ENCODE peak calls at places on chromosomes 13 and 19, in six cellular contexts. One of them, this sample, is unnamed.

GRCh38 chr13:57763689-57764088 is 132.1 kb downstream of the PCDH17 start:
- DNase-seq in body of pancreas: no peak
- DNase-seq in fibroblast of mammary gland: no peak
- DNase-seq in stimulated activated CD4-positive, alpha-beta T cell treated with anti-CD3 and anti-CD28 coated beads, Interleukin-12 subunit alpha, Interleukin-12 subunit beta, amount 100 ng/mL, for 24 hours: no peak
- DNase-seq in endothelial cell: no peak
- DNase-seq in frontal cortex: no peak
- DNase-seq in this sample: no peak

GRCh38 chr19:13918726-13919411 is 12.9 kb downstream of the CC2D1A start:
- DNase-seq in stimulated activated CD4-positive, alpha-beta T cell treated with anti-CD3 and anti-CD28 coated beads, Interleukin-12 subunit alpha, Interleukin-12 subunit beta, amount 100 ng/mL, for 24 hours: no peak
- DNase-seq in frontal cortex: no peak
- DNase-seq in endothelial cell: no peak
- DNase-seq in fibroblast of mammary gland: no peak
- DNase-seq in body of pancreas: no peak
- DNase-seq in this sample: no peak

GRCh38 chr13:102394158-102395053 is 7.4 kb downstream of the FGF14 start:
- DNase-seq in endothelial cell: peak; percentile 95
- DNase-seq in stimulated activated CD4-positive, alpha-beta T cell treated with anti-CD3 and anti-CD28 coated beads, Interleukin-12 subunit alpha, Interleukin-12 subunit beta, amount 100 ng/mL, for 24 hours: peak; percentile 89
- DNase-seq in body of pancreas: peak; percentile 97
- DNase-seq in frontal cortex: peak; percentile 93
- DNase-seq in fibroblast of mammary gland: peak; percentile 88
- DNase-seq in this sample: no peak

GRCh38 chr13:48490241-48490640 is 42.6 kb downstream of the RCBTB2 start:
- DNase-seq in endothelial cell: no peak
- DNase-seq in frontal cortex: no peak
- DNase-seq in body of pancreas: no peak
- DNase-seq in stimulated activated CD4-positive, alpha-beta T cell treated with anti-CD3 and anti-CD28 coated beads, Interleukin-12 subunit alpha, Interleukin-12 subunit beta, amount 100 ng/mL, for 24 hours: no peak
- DNase-seq in fibroblast of mammary gland: no peak
- DNase-seq in this sample: no peak

GRCh38 chr13:27132538-27132937 is 39.1 kb downstream of the USP12 start:
- DNase-seq in endothelial cell: no peak
- DNase-seq in stimulated activated CD4-positive, alpha-beta T cell treated with anti-CD3 and anti-CD28 coated beads, Interleukin-12 subunit alpha, Interleukin-12 subunit beta, amount 100 ng/mL, for 24 hours: no peak
- DNase-seq in body of pancreas: no peak
- DNase-seq in fibroblast of mammary gland: no peak
- DNase-seq in frontal cortex: no peak
- DNase-seq in this sample: no peak

GRCh38 chr19:34837262-34837661 is 64.2 kb upstream of the ZNF599 start:
- DNase-seq in fibroblast of mammary gland: no peak
- DNase-seq in frontal cortex: no peak
- DNase-seq in stimulated activated CD4-positive, alpha-beta T cell treated with anti-CD3 and anti-CD28 coated beads, Interleukin-12 subunit alpha, Interleukin-12 subunit beta, amount 100 ng/mL, for 24 hours: no peak
- DNase-seq in body of pancreas: peak; percentile 42
- DNase-seq in endothelial cell: peak; percentile 24
- DNase-seq in this sample: no peak

GRCh38 chr13:110716235-110716505 is 2.7 kb downstream of the ING1 start:
- DNase-seq in body of pancreas: peak; percentile 58
- DNase-seq in stimulated activated CD4-positive, alpha-beta T cell treated with anti-CD3 and anti-CD28 coated beads, Interleukin-12 subunit alpha, Interleukin-12 subunit beta, amount 100 ng/mL, for 24 hours: no peak
- DNase-seq in endothelial cell: no peak
- DNase-seq in frontal cortex: peak; percentile 42
- DNase-seq in fibroblast of mammary gland: peak; percentile 43
- DNase-seq in this sample: no peak

GRCh38 chr19:46015080-46015960 is 7.5 kb downstream of the PGLYRP1 start:
- DNase-seq in frontal cortex: no peak
- DNase-seq in fibroblast of mammary gland: peak; percentile 8
- DNase-seq in endothelial cell: peak; percentile 50
- DNase-seq in stimulated activated CD4-positive, alpha-beta T cell treated with anti-CD3 and anti-CD28 coated beads, Interleukin-12 subunit alpha, Interleukin-12 subunit beta, amount 100 ng/mL, for 24 hours: peak; percentile 44
- DNase-seq in body of pancreas: peak; percentile 88
- DNase-seq in this sample: peak; percentile 24

GRCh38 chr13:35484384-35484783 is 7.9 kb upstream of the MAB21L1 start:
- DNase-seq in fibroblast of mammary gland: no peak
- DNase-seq in endothelial cell: no peak
- DNase-seq in body of pancreas: no peak
- DNase-seq in frontal cortex: no peak
- DNase-seq in stimulated activated CD4-positive, alpha-beta T cell treated with anti-CD3 and anti-CD28 coated beads, Interleukin-12 subunit alpha, Interleukin-12 subunit beta, amount 100 ng/mL, for 24 hours: no peak
- DNase-seq in this sample: no peak

GRCh38 chr19:13428352-13428751 is 77.9 kb downstream of the CACNA1A start:
- DNase-seq in fibroblast of mammary gland: peak; percentile 40
- DNase-seq in stimulated activated CD4-positive, alpha-beta T cell treated with anti-CD3 and anti-CD28 coated beads, Interleukin-12 subunit alpha, Interleukin-12 subunit beta, amount 100 ng/mL, for 24 hours: no peak
- DNase-seq in endothelial cell: peak; percentile 32
- DNase-seq in frontal cortex: no peak
- DNase-seq in body of pancreas: no peak
- DNase-seq in this sample: no peak

GRCh38 chr19:29170554-29170953 is 42.4 kb downstream of the UQCRFS1 start:
- DNase-seq in fibroblast of mammary gland: no peak
- DNase-seq in stimulated activated CD4-positive, alpha-beta T cell treated with anti-CD3 and anti-CD28 coated beads, Interleukin-12 subunit alpha, Interleukin-12 subunit beta, amount 100 ng/mL, for 24 hours: no peak
- DNase-seq in endothelial cell: no peak
- DNase-seq in body of pancreas: no peak
- DNase-seq in frontal cortex: no peak
- DNase-seq in this sample: no peak

GRCh38 chr13:60402022-60402421 is 5.0 kb downstream of the TDRD3 start:
- DNase-seq in fibroblast of mammary gland: no peak
- DNase-seq in endothelial cell: no peak
- DNase-seq in stimulated activated CD4-positive, alpha-beta T cell treated with anti-CD3 and anti-CD28 coated beads, Interleukin-12 subunit alpha, Interleukin-12 subunit beta, amount 100 ng/mL, for 24 hours: no peak
- DNase-seq in body of pancreas: no peak
- DNase-seq in frontal cortex: no peak
- DNase-seq in this sample: no peak

GRCh38 chr19:934197-934840 is 8.5 kb downstream of the ARID3A start:
- DNase-seq in stimulated activated CD4-positive, alpha-beta T cell treated with anti-CD3 and anti-CD28 coated beads, Interleukin-12 subunit alpha, Interleukin-12 subunit beta, amount 100 ng/mL, for 24 hours: no peak
- DNase-seq in body of pancreas: no peak
- DNase-seq in fibroblast of mammary gland: no peak
- DNase-seq in endothelial cell: no peak
- DNase-seq in frontal cortex: no peak
- DNase-seq in this sample: no peak

GRCh38 chr13:38538412-38538811 is 148.5 kb upstream of the FREM2 start:
- DNase-seq in endothelial cell: no peak
- DNase-seq in body of pancreas: no peak
- DNase-seq in frontal cortex: no peak
- DNase-seq in fibroblast of mammary gland: no peak
- DNase-seq in stimulated activated CD4-positive, alpha-beta T cell treated with anti-CD3 and anti-CD28 coated beads, Interleukin-12 subunit alpha, Interleukin-12 subunit beta, amount 100 ng/mL, for 24 hours: no peak
- DNase-seq in this sample: no peak

GRCh38 chr19:43765109-43765876 is 10.5 kb upstream of the SMG9 start:
- DNase-seq in endothelial cell: no peak
- DNase-seq in frontal cortex: no peak
- DNase-seq in fibroblast of mammary gland: peak; percentile 97
- DNase-seq in stimulated activated CD4-positive, alpha-beta T cell treated with anti-CD3 and anti-CD28 coated beads, Interleukin-12 subunit alpha, Interleukin-12 subunit beta, amount 100 ng/mL, for 24 hours: peak; percentile 67
- DNase-seq in body of pancreas: peak; percentile 58
- DNase-seq in this sample: no peak

GRCh38 chr19:33487901-33488817 is 33.4 kb downstream of the PEPD start:
- DNase-seq in fibroblast of mammary gland: no peak
- DNase-seq in endothelial cell: no peak
- DNase-seq in frontal cortex: no peak
- DNase-seq in body of pancreas: no peak
- DNase-seq in stimulated activated CD4-positive, alpha-beta T cell treated with anti-CD3 and anti-CD28 coated beads, Interleukin-12 subunit alpha, Interleukin-12 subunit beta, amount 100 ng/mL, for 24 hours: no peak
- DNase-seq in this sample: no peak

GRCh38 chr19:633786-634639 is 676 bp upstream of the POLRMT start:
- DNase-seq in endothelial cell: no peak
- DNase-seq in body of pancreas: no peak
- DNase-seq in fibroblast of mammary gland: no peak
- DNase-seq in stimulated activated CD4-positive, alpha-beta T cell treated with anti-CD3 and anti-CD28 coated beads, Interleukin-12 subunit alpha, Interleukin-12 subunit beta, amount 100 ng/mL, for 24 hours: no peak
- DNase-seq in frontal cortex: no peak
- DNase-seq in this sample: no peak

GRCh38 chr19:32881766-32882165 is 12.2 kb upstream of the SLC7A9 start:
- DNase-seq in fibroblast of mammary gland: no peak
- DNase-seq in frontal cortex: no peak
- DNase-seq in endothelial cell: no peak
- DNase-seq in stimulated activated CD4-positive, alpha-beta T cell treated with anti-CD3 and anti-CD28 coated beads, Interleukin-12 subunit alpha, Interleukin-12 subunit beta, amount 100 ng/mL, for 24 hours: no peak
- DNase-seq in body of pancreas: no peak
- DNase-seq in this sample: no peak